ENCODE peak calls at places on chromosomes 3 and 15, in six cellular contexts. M, L, H, F, I and N are unnamed samples. For H3K4me1, the result is how much of the 10 kb centered on the place peaks cover.

GRCh38 chr3:53254810-53255359 is 937 bp downstream of the TKT start:
- DNase-seq in I (peak), H (peak), M (peak), F (peak), L (no peak), N (peak)

GRCh38 chr15:75723847-75724660 is 11.4 kb upstream of the CSPG4 start:
- DNase-seq in L (peak), I (peak), F (peak), H (peak), M (peak), N (no peak)

GRCh38 chr15:79172032-79172481 is 81.5 kb upstream of the RASGRF1 start:
- DNase-seq in F (no peak), H (no peak), I (no peak), M (peak), L (no peak), N (no peak)

GRCh38 chr15:39582286-39582976 is 1.6 kb downstream of the THBS1 start:
- DNase-seq in H (no peak), L (no peak), F (peak), I (peak), M (no peak), N (no peak)

GRCh38 chr3:62211675-62212429 is 161.5 kb downstream of the FEZF2 start:
- DNase-seq in M (peak), F (peak), I (peak), H (no peak), L (peak), N (no peak)

GRCh38 chr3:49724586-49724985 is 835 bp upstream of the GMPPB start:
- DNase-seq in M (peak), F (no peak), H (no peak), I (no peak), L (no peak), N (peak)

GRCh38 chr3:9976736-9977709 is 9.6 kb downstream of the EMC3 start:
- DNase-seq in H (peak), F (peak), L (peak), M (no peak), I (peak), N (no peak)

GRCh38 chr3:108420926-108421325 is 89.5 kb downstream of the MYH15 start:
- DNase-seq in I (no peak), H (no peak), L (no peak), M (no peak), F (peak), N (no peak)

GRCh38 chr3:99246010-99246654 is 344.6 kb upstream of the DCBLD2 start:
- DNase-seq in H (no peak), F (peak), L (no peak), I (no peak), M (no peak), N (no peak)

GRCh38 chr15:73678498-73678897 is 5.7 kb upstream of the CD276 start:
- DNase-seq in H (no peak), M (no peak), F (no peak), I (no peak), L (no peak), N (no peak)

GRCh38 chr15:74578496-74578994 is 37.1 kb upstream of the CLK3 start:
- DNase-seq in H (no peak), F (no peak), L (no peak), M (no peak), I (no peak), N (no peak)

GRCh38 chr15:59997070-59997701 is 6.9 kb upstream of the FOXB1 start:
- DNase-seq in H (no peak), M (peak), I (peak), F (peak), L (no peak), N (no peak)

GRCh38 chr3:62379206-62379834 is 6.0 kb upstream of the FEZF2 start:
- DNase-seq in L (no peak), I (no peak), H (no peak), F (no peak), M (peak), N (no peak)

GRCh38 chr3:100023150-100023549 is 91.2 kb downstream of the FILIP1L start:
- DNase-seq in H (no peak), L (no peak), I (no peak), F (peak), M (no peak), N (no peak)

GRCh38 chr15:49428392-49429095 is 5.5 kb downstream of the FGF7 start:
- DNase-seq in I (no peak), L (no peak), F (peak), H (no peak), M (no peak), N (no peak)

GRCh38 chr3:4814302-4814903 is 164.8 kb upstream of the BHLHE40 start:
- DNase-seq in I (no peak), F (peak), H (peak), M (no peak), L (peak), N (no peak)

GRCh38 chr15:78263351-78263781 is 996 bp upstream of the DNAJA4 start:
- DNase-seq in H (no peak), I (no peak), L (no peak), M (no peak), F (no peak), N (no peak)

GRCh38 chr3:11545186-11545851 is 98.4 kb downstream of the VGLL4 start:
- DNase-seq in H (no peak), L (no peak), I (no peak), F (no peak), M (peak), N (no peak)

GRCh38 chr15:38002883-38003477 is 68.5 kb downstream of the TMCO5A start:
- DNase-seq in H (peak), M (peak), L (no peak), F (peak), I (peak), N (no peak)

GRCh38 chr3:56630966-56631365 is 52.1 kb downstream of the TASOR start:
- DNase-seq in I (no peak), H (no peak), F (no peak), L (no peak), M (no peak), N (no peak)

GRCh38 chr3:149291178-149291577 is 42.3 kb downstream of the TM4SF18 start:
- DNase-seq in H (no peak), M (peak), I (no peak), L (no peak), F (no peak), N (no peak)

GRCh38 chr15:29712149-29712885 is 110.0 kb downstream of the TJP1 start:
- DNase-seq in L (no peak), F (no peak), I (no peak), M (no peak), H (no peak), N (no peak)

GRCh38 chr3:12618426-12618825 is 45.5 kb downstream of the RAF1 start:
- DNase-seq in I (no peak), M (no peak), F (no peak), L (no peak), H (no peak), N (no peak)

GRCh38 chr3:9947025-9947995 is 4.9 kb downstream of the PRRT3 start:
- DNase-seq in M (peak), H (peak), I (peak), L (peak), F (peak), N (no peak)

GRCh38 chr3:136547293-136547692 is 204.9 kb downstream of the STAG1 start:
- DNase-seq in M (no peak), L (no peak), I (no peak), H (no peak), F (peak), N (no peak)

GRCh38 chr3:69541823-69542264 is 156.0 kb upstream of the FRMD4B start:
- DNase-seq in F (no peak), L (no peak), I (no peak), M (peak), H (no peak), N (no peak)

GRCh38 chr15:32861741-32862140 is 143.9 kb downstream of the GREM1 start:
- DNase-seq in F (no peak), M (peak), H (no peak), I (peak), L (no peak), N (no peak)

GRCh38 chr3:177385831-177386301 is 188.6 kb upstream of the TBL1XR1 start:
- DNase-seq in L (no peak), M (no peak), F (peak), I (no peak), H (no peak), N (no peak)

GRCh38 chr15:60000824-60001641 is 3.1 kb upstream of the FOXB1 start:
- DNase-seq in L (no peak), M (peak), H (no peak), F (no peak), I (no peak), N (no peak)

GRCh38 chr3:123100192-123100776 is 33.5 kb downstream of the PDIA5 start:
- DNase-seq in L (no peak), I (no peak), F (no peak), H (no peak), M (no peak), N (no peak)

GRCh38 chr3:85842081-85842480 is 883.3 kb downstream of the CADM2 start:
- DNase-seq in L (no peak), I (no peak), F (no peak), H (no peak), M (no peak), N (no peak)

GRCh38 chr3:172357850-172358754 is 90.2 kb downstream of the GHSR start:
- DNase-seq in F (no peak), M (no peak), H (no peak), L (no peak), I (no peak), N (no peak)

GRCh38 chr3:184582583-184582982 is 21.0 kb downstream of the EPHB3 start:
- DNase-seq in I (peak), M (peak), H (no peak), F (no peak), L (peak), N (no peak)

GRCh38 chr15:56718560-56718959 is 14.7 kb downstream of the ZNF280D start:
- DNase-seq in L (no peak), H (no peak), I (no peak), F (no peak), M (peak), N (no peak)

GRCh38 chr15:62482715-62483429 is 317.8 kb upstream of the C2CD4B start:
- DNase-seq in I (no peak), L (no peak), F (peak), M (peak), H (no peak), N (no peak)

GRCh38 chr15:98844261-98844660 is 163.3 kb downstream of the PGPEP1L start:
- DNase-seq in I (no peak), H (no peak), L (no peak), F (no peak), M (no peak), N (no peak)
- H3K4me1 ChIP-seq in I (under half), H (under half), L (under half), F (under half), M (half or more), N (under half)

GRCh38 chr3:78794431-78794830 is 973.4 kb downstream of the ROBO1 start:
- DNase-seq in I (no peak), F (no peak), M (no peak), L (no peak), H (no peak), N (no peak)
- H3K4me1 ChIP-seq in I (under half), F (under half), M (under half), L (under half), H (under half), N (under half)

GRCh38 chr3:188360364-188360881 is 206.5 kb downstream of the LPP start:
- DNase-seq in I (no peak), L (no peak), F (no peak), M (no peak), H (no peak), N (no peak)

GRCh38 chr3:188362405-188362831 is 208.5 kb downstream of the LPP start:
- DNase-seq in L (no peak), M (no peak), F (peak), I (no peak), H (no peak), N (no peak)

GRCh38 chr3:188353409-188353808 is 199.5 kb downstream of the LPP start:
- DNase-seq in I (no peak), M (no peak), F (no peak), L (no peak), H (no peak), N (no peak)

GRCh38 chr3:188361888-188362287 is 207.9 kb downstream of the LPP start:
- DNase-seq in M (no peak), L (no peak), I (no peak), H (no peak), F (no peak), N (no peak)

GRCh38 chr3:188358787-188359493 is 205.0 kb downstream of the LPP start:
- DNase-seq in L (no peak), M (no peak), H (no peak), F (no peak), I (no peak), N (no peak)
- H3K4me1 ChIP-seq in L (under half), M (under half), H (under half), F (under half), I (under half), N (under half)

GRCh38 chr3:51970606-51971300 is 3.1 kb downstream of the ABHD14B start:
- DNase-seq in I (peak), F (no peak), L (no peak), H (no peak), M (no peak), N (no peak)
- H3K4me1 ChIP-seq in I (under half), F (under half), L (under half), H (under half), M (under half), N (under half)

GRCh38 chr3:157157836-157158235 is 2.1 kb downstream of the CCNL1 start:
- DNase-seq in F (no peak), I (no peak), H (no peak), M (no peak), L (no peak), N (no peak)
- H3K4me1 ChIP-seq in F (under half), I (under half), H (under half), M (under half), L (half or more), N (under half)

DNA sequence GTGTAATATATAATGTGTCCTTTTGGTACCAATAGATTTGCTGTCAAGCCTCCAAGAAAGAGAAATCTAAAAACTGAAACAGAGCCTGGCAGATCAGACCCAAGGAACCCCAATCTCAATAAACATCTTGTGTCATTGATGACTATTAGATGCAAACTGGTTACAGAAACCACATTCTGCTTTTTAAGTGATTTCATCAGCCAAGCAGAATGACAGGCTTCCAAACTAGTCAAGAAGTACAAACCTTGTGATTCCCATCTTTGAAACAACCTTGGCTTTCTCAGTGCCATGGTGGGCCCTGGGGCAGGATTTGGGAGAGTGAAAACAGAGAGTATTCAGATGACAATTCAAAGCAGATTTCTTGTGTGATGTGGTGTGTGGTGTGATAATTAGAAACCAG is 45.6 kb upstream of the STRIT1 start:
- DNase-seq in I (no peak), H (no peak), M (no peak), F (no peak), L (no peak), N (no peak)
- H3K4me1 ChIP-seq in I (under half), H (under half), M (under half), F (under half), L (under half), N (under half)

GRCh38 chr15:101158166-101159095 is 93.4 kb downstream of the CHSY1 start:
- DNase-seq in L (no peak), H (no peak), M (no peak), I (no peak), F (no peak), N (no peak)

GRCh38 chr15:101162701-101163483 is 89.0 kb downstream of the CHSY1 start:
- DNase-seq in H (peak), F (no peak), L (peak), M (no peak), I (no peak), N (no peak)

GRCh38 chr15:101159096-101159935 is 92.5 kb downstream of the CHSY1 start:
- DNase-seq in I (no peak), H (no peak), L (no peak), F (no peak), M (no peak), N (no peak)

GRCh38 chr15:101159936-101160770 is 91.7 kb downstream of the CHSY1 start:
- DNase-seq in I (no peak), F (no peak), H (no peak), M (no peak), L (no peak), N (no peak)

GRCh38 chr15:101161656-101162055 is 90.2 kb downstream of the CHSY1 start:
- DNase-seq in F (no peak), L (no peak), H (no peak), M (no peak), I (no peak), N (no peak)
- H3K4me1 ChIP-seq in F (under half), L (under half), H (under half), M (under half), I (under half), N (under half)